ENCODE peak calls at places on chromosome 17, in seven cellular contexts. W, M, O, D, T, I and P are unnamed samples.

GRCh38 chr17:13634001-13634400 is 32.3 kb upstream of the HS3ST3A1 start:
- DNase-seq in M (no peak), W (no peak), O (no peak), D (no peak), I (no peak), T (no peak), P (no peak)

GRCh38 chr17:320809-321385 is 31.7 kb downstream of the RPH3AL start:
- DNase-seq in D (no peak), T (no peak), O (no peak), W (no peak), M (no peak), I (no peak), P (no peak)

GRCh38 chr17:42109086-42109485 is 3.4 kb downstream of the DHX58 start:
- DNase-seq in M (no peak), D (no peak), I (no peak), T (no peak), W (no peak), O (no peak), P (no peak)

GRCh38 chr17:61463068-61463980 is 11.1 kb downstream of the TBX4 start:
- DNase-seq in M (no peak), O (no peak), I (no peak), D (no peak), W (no peak), T (no peak), P (peak)

GRCh38 chr17:58436805-58437239 is 19.5 kb upstream of the RNF43 start:
- DNase-seq in I (no peak), O (no peak), M (no peak), D (no peak), W (no peak), T (no peak), P (no peak)

GRCh38 chr17:80942360-80943345 is 49.0 kb upstream of the CHMP6 start:
- DNase-seq in W (no peak), D (peak), I (no peak), T (no peak), O (no peak), M (no peak), P (peak)

GRCh38 chr17:76458580-76459490 is 5.9 kb upstream of the UBE2O start:
- DNase-seq in I (no peak), O (peak), D (no peak), W (peak), M (peak), T (no peak), P (peak)

GRCh38 chr17:38982858-38983746 is 15.9 kb upstream of the FBXO47 start:
- DNase-seq in I (no peak), O (peak), W (peak), D (no peak), M (peak), T (no peak), P (no peak)

GRCh38 chr17:31646642-31647041 is 212.4 kb downstream of the COPRS start:
- DNase-seq in W (no peak), M (no peak), O (no peak), I (no peak), D (no peak), T (no peak), P (no peak)

GRCh38 chr17:46983782-46984181 is 4.7 kb upstream of the RPRML start:
- DNase-seq in O (no peak), D (no peak), I (no peak), W (no peak), M (no peak), T (no peak), P (no peak)

GRCh38 chr17:66373944-66374817 is 71.8 kb downstream of the PRKCA start:
- DNase-seq in D (no peak), W (no peak), O (no peak), T (no peak), M (peak), I (peak), P (peak)

GRCh38 chr17:9924735-9925191 is 19.7 kb upstream of the RCVRN start:
- DNase-seq in D (no peak), M (peak), W (peak), I (no peak), O (peak), T (no peak), P (no peak)

GRCh38 chr17:77572065-77572601 is 386.4 kb upstream of the TNRC6C start:
- DNase-seq in W (no peak), T (no peak), D (no peak), M (no peak), I (no peak), O (no peak), P (peak)

GRCh38 chr17:35238817-35239216 is 4.1 kb upstream of the SLFN5 start:
- DNase-seq in I (no peak), T (no peak), D (no peak), M (no peak), W (peak), O (no peak), P (no peak)

GRCh38 chr17:61144876-61145564 is 254.6 kb upstream of the TBX2 start:
- DNase-seq in T (no peak), O (no peak), I (no peak), W (no peak), D (no peak), M (no peak), P (no peak)

GRCh38 chr17:81400154-81400938 is 5.1 kb downstream of the BAHCC1 start:
- DNase-seq in M (peak), W (peak), O (no peak), I (no peak), D (no peak), T (peak), P (peak)

GRCh38 chr17:80100035-80100323 is 1.4 kb upstream of the GAA start:
- DNase-seq in T (no peak), M (no peak), O (no peak), W (no peak), D (no peak), I (no peak), P (no peak)

GRCh38 chr17:36942631-36943125 is 5.4 kb downstream of the LHX1 start:
- DNase-seq in D (no peak), T (no peak), I (no peak), O (no peak), W (no peak), M (no peak), P (no peak)

GRCh38 chr17:75386430-75386829 is 19.0 kb downstream of the GRB2 start:
- DNase-seq in D (no peak), T (no peak), M (peak), W (no peak), O (no peak), I (no peak), P (no peak)

GRCh38 chr17:64306850-64307463 is 43.9 kb upstream of the TEX2 start:
- DNase-seq in O (peak), D (no peak), I (peak), M (peak), W (peak), T (peak), P (peak)

GRCh38 chr17:7854851-7855642 is at the start of gene TMEM88:
- DNase-seq in W (no peak), I (no peak), D (no peak), M (no peak), T (no peak), O (no peak), P (no peak)

GRCh38 chr17:30520436-30520835 is 43.2 kb downstream of the GOSR1 start:
- DNase-seq in I (no peak), M (no peak), D (peak), T (no peak), O (no peak), W (no peak), P (no peak)